ENCODE peak calls at places on chromosomes 5 and 9, in eight cellular contexts. B is pons, X is EL, L is HEK293T, J is cardiac fibroblast, H is astrocyte of the hippocampus, S is coronary artery, I is SHP77. K is an unnamed sample.

GRCh38 chr5:34656001-34656699 is at the start of gene RAI14:
- DNase-seq in B (peak; percentile 68), J (peak; percentile 82), X (peak; percentile 93), S (peak; percentile 92), I (no peak), H (peak; percentile 97), L (peak; percentile 74), K (peak; percentile 92)

GRCh38 chr5:119049824-119050449 is 20.9 kb upstream of the DMXL1 start:
- DNase-seq in B (no peak), L (no peak), H (peak; percentile 46), I (no peak), S (no peak), J (peak; percentile 84), X (peak; percentile 49), K (no peak)

GRCh38 chr5:138755084-138755748 is 2.0 kb downstream of the CTNNA1 start:
- DNase-seq in L (no peak), X (no peak), S (no peak), B (no peak), H (no peak), I (no peak), J (no peak), K (no peak)

GRCh38 chr5:111735829-111736228 is 21.2 kb downstream of the NREP start:
- DNase-seq in J (peak; percentile 96), H (peak; percentile 72), S (no peak), L (no peak), I (no peak), X (peak; percentile 96), B (no peak), K (peak; percentile 53)

GRCh38 chr5:139683295-139684271 is 35.4 kb downstream of the CXXC5 start:
- DNase-seq in I (no peak), J (no peak), H (no peak), S (no peak), B (peak; percentile 44), L (no peak), X (no peak), K (no peak)

GRCh38 chr5:116420540-116420939 is 154.1 kb downstream of the SEMA6A start:
- DNase-seq in X (no peak), B (no peak), H (no peak), J (no peak), L (no peak), S (no peak), I (no peak), K (no peak)

GRCh38 chr5:52799358-52799982 is 11.8 kb downstream of the ITGA1 start:
- DNase-seq in J (peak; percentile 98), B (no peak), L (peak; percentile 18), I (peak; percentile 18), S (peak; percentile 85), X (peak; percentile 91), H (peak; percentile 65), K (no peak)

GRCh38 chr5:59765446-59765845 is 128.1 kb downstream of the PDE4D start:
- DNase-seq in I (no peak), X (no peak), H (no peak), L (no peak), B (no peak), J (no peak), S (no peak), K (no peak)

GRCh38 chr9:3842839-3843238 is 317.0 kb upstream of the RFX3 start:
- DNase-seq in I (no peak), B (no peak), L (no peak), S (no peak), J (peak; percentile 27), H (peak; percentile 58), X (no peak), K (no peak)

GRCh38 chr5:73519531-73520283 is 21.5 kb downstream of the BTF3 start:
- DNase-seq in S (no peak), J (peak; percentile 87), I (peak; percentile 66), L (peak; percentile 87), H (peak; percentile 88), B (peak; percentile 84), X (peak; percentile 84), K (peak; percentile 47)

GRCh38 chr5:159310492-159310891 is 19.8 kb downstream of the IL12B start:
- DNase-seq in B (no peak), L (no peak), X (no peak), S (no peak), J (no peak), I (no peak), H (peak; percentile 56), K (peak; percentile 86)

GRCh38 chr9:114161518-114161917 is 6.2 kb downstream of the COL27A1 start:
- DNase-seq in X (no peak), H (no peak), I (no peak), S (no peak), J (no peak), L (no peak), B (no peak), K (no peak)

GRCh38 chr5:73393606-73394489 is 54.7 kb downstream of the FOXD1 start:
- DNase-seq in S (no peak), I (no peak), H (peak; percentile 40), B (no peak), L (peak; percentile 35), J (no peak), X (no peak), K (no peak)

GRCh38 chr9:129178579-129178909 is 483 bp upstream of the IER5L start:
- DNase-seq in B (no peak), S (no peak), I (no peak), H (no peak), L (no peak), X (no peak), J (no peak), K (no peak)

GRCh38 chr5:132867046-132867451 is 607 bp downstream of the UQCRQ start:
- DNase-seq in H (no peak), I (no peak), B (no peak), J (no peak), S (no peak), X (no peak), L (no peak), K (no peak)

GRCh38 chr5:107618233-107618632 is 52.5 kb downstream of the EFNA5 start:
- DNase-seq in I (no peak), J (peak; percentile 11), B (no peak), S (no peak), H (peak; percentile 35), L (no peak), X (no peak), K (no peak)

GRCh38 chr9:138045541-138046490 is 168.2 kb downstream of the CACNA1B start:
- DNase-seq in S (peak; percentile 69), J (no peak), H (no peak), L (no peak), B (no peak), I (no peak), X (no peak), K (no peak)

GRCh38 chr9:88578486-88579362 is 43.7 kb downstream of the NXNL2 start:
- DNase-seq in J (peak; percentile 81), B (peak; percentile 72), H (peak; percentile 90), S (peak; percentile 87), L (peak; percentile 89), X (peak; percentile 78), I (peak; percentile 28), K (peak; percentile 96)

GRCh38 chr9:114894801-114895433 is 35.5 kb downstream of the TNFSF8 start:
- DNase-seq in S (no peak), X (peak; percentile 99), J (peak; percentile 99), I (peak; percentile 94), H (peak; percentile 89), L (no peak), B (peak; percentile 48), K (no peak)

GRCh38 chr5:9766581-9766980 is 136.4 kb upstream of the TAS2R1 start:
- DNase-seq in B (no peak), L (no peak), X (peak; percentile 77), H (peak; percentile 4), I (no peak), S (no peak), J (peak; percentile 55), K (no peak)